ENCODE peak calls at places on chromosome 1, in seven cellular contexts. U is pancreas; Y is CD4-positive, alpha-beta memory T cell; N is mammary epithelial cell; Q is lower lobe of right lung; K is H9; A is kidney. W is an unnamed sample.

GRCh38 chr1:67766117-67766978 is 66.9 kb downstream of the GNG12 start:
- DNase-seq in U (no peak), K (no peak), Y (no peak), A (no peak), N (peak), Q (no peak), W (peak)

GRCh38 chr1:76256289-76257223 is 182.0 kb downstream of the ST6GALNAC3 start:
- DNase-seq in N (no peak), A (no peak), Q (no peak), U (no peak), Y (no peak), K (no peak), W (no peak)

GRCh38 chr1:235063068-235063765 is 65.4 kb downstream of the TOMM20 start:
- DNase-seq in U (no peak), N (no peak), K (no peak), Y (no peak), Q (peak), A (peak), W (no peak)

GRCh38 chr1:222416001-222416791 is 131.7 kb downstream of the HHIPL2 start:
- DNase-seq in Q (no peak), Y (no peak), U (no peak), A (no peak), K (no peak), N (peak), W (no peak)

GRCh38 chr1:86523670-86524354 is 23.1 kb upstream of the CLCA4 start:
- DNase-seq in U (no peak), N (no peak), K (no peak), A (no peak), Q (no peak), Y (peak), W (no peak)

GRCh38 chr1:22131875-22132486 is 10.9 kb downstream of the WNT4 start:
- DNase-seq in K (peak), A (no peak), N (peak), Q (peak), U (peak), Y (no peak), W (peak)

GRCh38 chr1:226731257-226731893 is 7.7 kb downstream of the ITPKB start:
- DNase-seq in U (no peak), Q (no peak), Y (no peak), A (no peak), N (no peak), K (no peak), W (no peak)

GRCh38 chr1:33692216-33693188 is 171.4 kb upstream of the HMGB4 start:
- DNase-seq in K (no peak), A (no peak), U (no peak), Y (no peak), N (no peak), Q (no peak), W (no peak)

GRCh38 chr1:162548170-162548569 is 13.4 kb upstream of the UAP1 start:
- DNase-seq in A (no peak), Q (no peak), U (no peak), K (no peak), N (peak), Y (no peak), W (peak)

GRCh38 chr1:92583821-92584760 is 97.4 kb upstream of the GFI1 start:
- DNase-seq in K (no peak), U (no peak), Y (peak), Q (no peak), A (no peak), N (peak), W (no peak)

GRCh38 chr1:117370071-117370470 is 2.8 kb downstream of the MAN1A2 start:
- DNase-seq in U (no peak), A (no peak), Q (no peak), Y (no peak), K (no peak), N (no peak), W (no peak)

GRCh38 chr1:27606708-27607238 is 2.8 kb upstream of the AHDC1 start:
- DNase-seq in N (peak), Y (no peak), K (no peak), U (no peak), A (no peak), Q (no peak), W (no peak)

DNA sequence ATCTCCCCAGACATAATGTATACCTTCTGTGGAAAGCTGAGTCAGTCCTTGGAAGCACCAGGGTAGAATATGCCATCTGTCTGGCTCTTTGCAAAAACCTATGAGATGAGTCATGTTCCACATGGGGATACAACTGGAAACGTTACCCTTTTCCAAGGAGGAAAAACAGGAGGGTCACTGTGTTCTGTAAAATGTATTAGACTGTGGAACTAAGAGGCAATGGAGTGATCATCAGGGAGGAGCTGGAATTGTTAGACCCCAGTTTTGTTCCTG is 16.1 kb upstream of the PSMD4 start:
- DNase-seq in N (peak), A (no peak), K (no peak), Y (no peak), U (no peak), Q (no peak), W (no peak)
- H3K27ac ChIP-seq in N (no peak), A (no peak), K (no peak), Y (no peak), U (no peak), Q (no peak), W (no peak)

DNA sequence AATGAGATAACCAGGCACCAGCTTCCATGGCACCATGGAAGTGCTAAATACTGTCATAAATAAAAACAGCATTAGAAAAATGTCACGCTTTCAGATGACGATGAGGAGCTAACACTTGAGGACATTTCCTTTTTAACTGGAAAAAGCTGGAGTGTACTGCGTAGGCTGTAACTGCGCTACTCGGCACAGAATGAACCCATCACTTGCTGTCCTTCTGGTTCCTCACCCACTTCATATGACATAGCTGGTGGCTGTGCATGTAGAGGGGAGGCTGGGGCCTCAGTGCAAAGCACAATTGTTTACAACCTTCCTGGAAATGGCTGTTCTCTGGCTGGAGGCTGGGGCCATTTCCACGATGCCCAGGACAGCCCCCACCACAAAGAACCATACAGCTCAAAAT is 55.7 kb downstream of the NTPCR start:
- DNase-seq in Y (no peak), A (no peak), N (no peak), Q (no peak), K (no peak), U (no peak), W (no peak)
- H3K27ac ChIP-seq in Y (no peak), A (no peak), N (no peak), Q (no peak), K (no peak), U (no peak), W (no peak)

DNA sequence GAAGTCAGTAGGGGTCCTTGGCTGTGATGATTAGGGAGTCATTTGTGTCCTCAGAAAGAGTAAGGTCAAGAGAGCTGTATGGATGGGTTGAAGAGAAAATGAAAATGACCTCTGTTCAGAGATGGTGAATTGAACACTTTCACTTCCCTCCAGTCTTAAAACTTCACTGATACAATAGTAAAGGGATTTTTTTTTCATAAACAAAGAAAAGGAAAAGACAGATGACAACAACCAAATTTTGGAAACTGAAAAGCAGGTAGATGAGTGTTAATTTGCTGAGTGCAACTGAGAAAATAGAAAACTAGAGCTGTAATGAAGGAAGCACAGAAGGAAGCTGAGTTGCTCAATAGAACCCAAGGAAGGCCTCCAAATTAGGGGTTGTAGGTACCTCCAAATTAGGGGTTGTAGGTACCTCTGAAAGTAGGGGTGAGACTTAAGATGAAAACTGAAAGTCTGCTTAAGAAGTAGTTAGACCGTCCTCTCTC is 14.8 kb upstream of the S1PR1 start:
- DNase-seq in Q (no peak), U (no peak), A (no peak), K (no peak), Y (no peak), N (no peak), W (no peak)
- H3K27ac ChIP-seq in Q (no peak), U (no peak), A (no peak), K (no peak), Y (no peak), N (no peak), W (no peak)

GRCh38 chr1:173475564-173476196 is 1.5 kb upstream of the PRDX6 start:
- DNase-seq in Q (no peak), Y (no peak), N (peak), A (no peak), K (no peak), U (no peak), W (no peak)
- H3K27ac ChIP-seq in Q (peak), Y (peak), N (peak), A (no peak), K (no peak), U (peak), W (peak)